ENCODE peak calls at places on chromosomes 11 and 22, in nine cellular contexts. One of them, this sample, is unnamed.

GRCh38 chr22:49590381-49590780 is 237.3 kb downstream of the BRD1 start:
- DNase-seq in lower leg skin: no peak
- DNase-seq in astrocyte: no peak
- DNase-seq in uterus: no peak
- DNase-seq in GM12865: no peak
- DNase-seq in HFFc6: no peak
- DNase-seq in chondrocyte: no peak
- DNase-seq in endothelial cell: no peak
- DNase-seq in mammary epithelial cell: no peak
- DNase-seq in this sample: peak; percentile 0

GRCh38 chr22:23196165-23196564 is 15.9 kb downstream of the BCR start:
- DNase-seq in lower leg skin: no peak
- DNase-seq in astrocyte: no peak
- DNase-seq in uterus: no peak
- DNase-seq in GM12865: no peak
- DNase-seq in HFFc6: no peak
- DNase-seq in chondrocyte: no peak
- DNase-seq in endothelial cell: no peak
- DNase-seq in mammary epithelial cell: no peak
- DNase-seq in this sample: no peak

GRCh38 chr22:24181088-24181995 is at the start of gene SUSD2:
- DNase-seq in lower leg skin: no peak
- DNase-seq in astrocyte: no peak
- DNase-seq in uterus: no peak
- DNase-seq in GM12865: no peak
- DNase-seq in HFFc6: no peak
- DNase-seq in chondrocyte: peak; percentile 84
- DNase-seq in endothelial cell: no peak
- DNase-seq in mammary epithelial cell: no peak
- DNase-seq in this sample: no peak

GRCh38 chr11:121448431-121448941 is 3.6 kb upstream of the SORL1 start:
- DNase-seq in lower leg skin: no peak
- DNase-seq in astrocyte: no peak
- DNase-seq in uterus: no peak
- DNase-seq in GM12865: peak; percentile 75
- DNase-seq in HFFc6: no peak
- DNase-seq in chondrocyte: no peak
- DNase-seq in endothelial cell: no peak
- DNase-seq in mammary epithelial cell: no peak
- DNase-seq in this sample: no peak

GRCh38 chr11:76801205-76801604 is 18.0 kb downstream of the TSKU start:
- DNase-seq in lower leg skin: peak; percentile 42
- DNase-seq in astrocyte: no peak
- DNase-seq in uterus: no peak
- DNase-seq in GM12865: no peak
- DNase-seq in HFFc6: no peak
- DNase-seq in chondrocyte: no peak
- DNase-seq in endothelial cell: no peak
- DNase-seq in mammary epithelial cell: no peak
- DNase-seq in this sample: no peak

GRCh38 chr11:11786771-11787170 is 55.0 kb upstream of the USP47 start:
- DNase-seq in lower leg skin: no peak
- DNase-seq in astrocyte: peak; percentile 9
- DNase-seq in uterus: no peak
- DNase-seq in GM12865: no peak
- DNase-seq in HFFc6: peak; percentile 34
- DNase-seq in chondrocyte: no peak
- DNase-seq in endothelial cell: peak; percentile 28
- DNase-seq in mammary epithelial cell: no peak
- DNase-seq in this sample: no peak

GRCh38 chr11:65918211-65919150 is at the start of gene C11orf68:
- DNase-seq in lower leg skin: peak; percentile 89
- DNase-seq in astrocyte: no peak
- DNase-seq in uterus: peak; percentile 56
- DNase-seq in GM12865: peak; percentile 57
- DNase-seq in HFFc6: no peak
- DNase-seq in chondrocyte: no peak
- DNase-seq in endothelial cell: no peak
- DNase-seq in mammary epithelial cell: peak; percentile 57
- DNase-seq in this sample: peak; percentile 46

GRCh38 chr11:123454060-123454651 is 24.1 kb downstream of the GRAMD1B start:
- DNase-seq in lower leg skin: no peak
- DNase-seq in astrocyte: peak; percentile 72
- DNase-seq in uterus: no peak
- DNase-seq in GM12865: peak; percentile 40
- DNase-seq in HFFc6: peak; percentile 84
- DNase-seq in chondrocyte: no peak
- DNase-seq in endothelial cell: peak; percentile 9
- DNase-seq in mammary epithelial cell: peak; percentile 79
- DNase-seq in this sample: no peak

GRCh38 chr11:78532991-78533861 is 41.4 kb downstream of the NARS2 start:
- DNase-seq in lower leg skin: no peak
- DNase-seq in astrocyte: no peak
- DNase-seq in uterus: no peak
- DNase-seq in GM12865: peak; percentile 28
- DNase-seq in HFFc6: no peak
- DNase-seq in chondrocyte: no peak
- DNase-seq in endothelial cell: no peak
- DNase-seq in mammary epithelial cell: no peak
- DNase-seq in this sample: no peak

GRCh38 chr11:112864715-112865114 is 96.5 kb upstream of the NCAM1 start:
- DNase-seq in lower leg skin: no peak
- DNase-seq in astrocyte: no peak
- DNase-seq in uterus: no peak
- DNase-seq in GM12865: no peak
- DNase-seq in HFFc6: no peak
- DNase-seq in chondrocyte: no peak
- DNase-seq in endothelial cell: no peak
- DNase-seq in mammary epithelial cell: no peak
- DNase-seq in this sample: no peak

GRCh38 chr11:101127699-101128570 is 1.7 kb downstream of the PGR start:
- DNase-seq in lower leg skin: peak; percentile 85
- DNase-seq in astrocyte: no peak
- DNase-seq in uterus: peak; percentile 37
- DNase-seq in GM12865: no peak
- DNase-seq in HFFc6: no peak
- DNase-seq in chondrocyte: no peak
- DNase-seq in endothelial cell: peak; percentile 37
- DNase-seq in mammary epithelial cell: no peak
- DNase-seq in this sample: no peak

GRCh38 chr11:13283636-13284035 is 6.0 kb downstream of the BMAL1 start:
- DNase-seq in lower leg skin: no peak
- DNase-seq in astrocyte: no peak
- DNase-seq in uterus: no peak
- DNase-seq in GM12865: no peak
- DNase-seq in HFFc6: no peak
- DNase-seq in chondrocyte: no peak
- DNase-seq in endothelial cell: no peak
- DNase-seq in mammary epithelial cell: no peak
- DNase-seq in this sample: no peak

GRCh38 chr22:19142394-19142793 is 2.1 kb downstream of the ESS2 start:
- DNase-seq in lower leg skin: no peak
- DNase-seq in astrocyte: no peak
- DNase-seq in uterus: no peak
- DNase-seq in GM12865: no peak
- DNase-seq in HFFc6: no peak
- DNase-seq in chondrocyte: no peak
- DNase-seq in endothelial cell: no peak
- DNase-seq in mammary epithelial cell: no peak
- DNase-seq in this sample: no peak
- TF ChIP-seq CTCF in lower leg skin: no peak
- TF ChIP-seq CTCF in astrocyte: no peak
- TF ChIP-seq CTCF in uterus: no peak
- TF ChIP-seq CTCF in GM12865: no peak
- TF ChIP-seq CTCF in HFFc6: no peak
- TF ChIP-seq CTCF in chondrocyte: no peak
- TF ChIP-seq CTCF in endothelial cell: no peak
- TF ChIP-seq CTCF in mammary epithelial cell: no peak
- TF ChIP-seq CTCF in this sample: no peak

GRCh38 chr11:61499816-61500491 is 8.6 kb upstream of the LRRC10B start:
- DNase-seq in lower leg skin: no peak
- DNase-seq in astrocyte: no peak
- DNase-seq in uterus: no peak
- DNase-seq in GM12865: no peak
- DNase-seq in HFFc6: no peak
- DNase-seq in chondrocyte: no peak
- DNase-seq in endothelial cell: no peak
- DNase-seq in mammary epithelial cell: no peak
- DNase-seq in this sample: no peak
- TF ChIP-seq CTCF in lower leg skin: no peak
- TF ChIP-seq CTCF in astrocyte: no peak
- TF ChIP-seq CTCF in uterus: no peak
- TF ChIP-seq CTCF in GM12865: no peak
- TF ChIP-seq CTCF in HFFc6: no peak
- TF ChIP-seq CTCF in chondrocyte: no peak
- TF ChIP-seq CTCF in endothelial cell: no peak
- TF ChIP-seq CTCF in mammary epithelial cell: no peak
- TF ChIP-seq CTCF in this sample: no peak

DNA sequence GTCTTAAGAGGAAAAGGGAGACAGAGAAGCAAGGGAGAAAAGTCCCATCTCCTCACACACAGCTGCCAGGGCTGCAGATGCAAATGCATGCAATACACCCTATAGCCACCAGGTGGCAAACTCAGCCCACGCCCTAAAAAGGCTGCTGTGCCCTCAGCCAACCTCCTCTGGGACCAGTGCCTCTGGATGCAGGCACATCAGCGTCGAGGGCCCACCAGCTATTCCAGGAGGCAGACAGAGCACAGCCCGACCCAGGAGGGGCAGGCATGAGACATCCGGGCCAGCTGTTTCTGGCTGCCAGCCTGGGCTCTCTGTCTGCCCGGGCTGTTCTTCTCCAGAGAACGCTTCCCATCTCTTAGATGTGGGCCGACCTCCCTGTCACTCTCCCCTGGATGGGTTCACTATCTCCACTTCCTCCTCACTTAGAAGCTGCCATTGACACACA is 39.7 kb downstream of the TPBGL start:
- DNase-seq in lower leg skin: peak; percentile 95
- DNase-seq in astrocyte: peak; percentile 22
- DNase-seq in uterus: peak; percentile 78
- DNase-seq in GM12865: peak; percentile 70
- DNase-seq in HFFc6: peak; percentile 53
- DNase-seq in chondrocyte: no peak
- DNase-seq in endothelial cell: peak; percentile 84
- DNase-seq in mammary epithelial cell: peak; percentile 51
- DNase-seq in this sample: peak; percentile 32
- TF ChIP-seq CTCF in lower leg skin: no peak
- TF ChIP-seq CTCF in astrocyte: peak; percentile 91
- TF ChIP-seq CTCF in uterus: peak; percentile 95
- TF ChIP-seq CTCF in GM12865: peak; percentile 95
- TF ChIP-seq CTCF in HFFc6: peak; percentile 99
- TF ChIP-seq CTCF in chondrocyte: peak; percentile 97
- TF ChIP-seq CTCF in endothelial cell: peak; percentile 99
- TF ChIP-seq CTCF in mammary epithelial cell: peak; percentile 95
- TF ChIP-seq CTCF in this sample: peak; percentile 97

GRCh38 chr11:17968206-17968605 is 44.6 kb downstream of the SERGEF start:
- DNase-seq in lower leg skin: no peak
- DNase-seq in astrocyte: no peak
- DNase-seq in uterus: no peak
- DNase-seq in GM12865: no peak
- DNase-seq in HFFc6: no peak
- DNase-seq in chondrocyte: no peak
- DNase-seq in endothelial cell: no peak
- DNase-seq in mammary epithelial cell: no peak
- DNase-seq in this sample: no peak

GRCh38 chr11:17976651-17977050 is 36.2 kb downstream of the SERGEF start:
- DNase-seq in lower leg skin: no peak
- DNase-seq in astrocyte: no peak
- DNase-seq in uterus: no peak
- DNase-seq in GM12865: no peak
- DNase-seq in HFFc6: no peak
- DNase-seq in chondrocyte: no peak
- DNase-seq in endothelial cell: no peak
- DNase-seq in mammary epithelial cell: no peak
- DNase-seq in this sample: no peak

GRCh38 chr11:17967661-17968060 is 45.2 kb downstream of the SERGEF start:
- DNase-seq in lower leg skin: no peak
- DNase-seq in astrocyte: no peak
- DNase-seq in uterus: no peak
- DNase-seq in GM12865: no peak
- DNase-seq in HFFc6: no peak
- DNase-seq in chondrocyte: no peak
- DNase-seq in endothelial cell: no peak
- DNase-seq in mammary epithelial cell: no peak
- DNase-seq in this sample: no peak

GRCh38 chr11:17974246-17974645 is 38.6 kb downstream of the SERGEF start:
- DNase-seq in lower leg skin: no peak
- DNase-seq in astrocyte: no peak
- DNase-seq in uterus: no peak
- DNase-seq in GM12865: no peak
- DNase-seq in HFFc6: no peak
- DNase-seq in chondrocyte: no peak
- DNase-seq in endothelial cell: no peak
- DNase-seq in mammary epithelial cell: no peak
- DNase-seq in this sample: no peak

GRCh38 chr11:17972987-17973386 is 39.9 kb downstream of the SERGEF start:
- DNase-seq in lower leg skin: no peak
- DNase-seq in astrocyte: peak; percentile 89
- DNase-seq in uterus: peak; percentile 24
- DNase-seq in GM12865: peak; percentile 20
- DNase-seq in HFFc6: peak; percentile 87
- DNase-seq in chondrocyte: no peak
- DNase-seq in endothelial cell: peak; percentile 67
- DNase-seq in mammary epithelial cell: peak; percentile 94
- DNase-seq in this sample: peak; percentile 67
- TF ChIP-seq CTCF in lower leg skin: no peak
- TF ChIP-seq CTCF in astrocyte: peak; percentile 83
- TF ChIP-seq CTCF in uterus: peak; percentile 41
- TF ChIP-seq CTCF in GM12865: peak; percentile 40
- TF ChIP-seq CTCF in HFFc6: peak; percentile 84
- TF ChIP-seq CTCF in chondrocyte: peak; percentile 82
- TF ChIP-seq CTCF in endothelial cell: peak; percentile 59
- TF ChIP-seq CTCF in mammary epithelial cell: peak; percentile 91
- TF ChIP-seq CTCF in this sample: peak; percentile 46

DNA sequence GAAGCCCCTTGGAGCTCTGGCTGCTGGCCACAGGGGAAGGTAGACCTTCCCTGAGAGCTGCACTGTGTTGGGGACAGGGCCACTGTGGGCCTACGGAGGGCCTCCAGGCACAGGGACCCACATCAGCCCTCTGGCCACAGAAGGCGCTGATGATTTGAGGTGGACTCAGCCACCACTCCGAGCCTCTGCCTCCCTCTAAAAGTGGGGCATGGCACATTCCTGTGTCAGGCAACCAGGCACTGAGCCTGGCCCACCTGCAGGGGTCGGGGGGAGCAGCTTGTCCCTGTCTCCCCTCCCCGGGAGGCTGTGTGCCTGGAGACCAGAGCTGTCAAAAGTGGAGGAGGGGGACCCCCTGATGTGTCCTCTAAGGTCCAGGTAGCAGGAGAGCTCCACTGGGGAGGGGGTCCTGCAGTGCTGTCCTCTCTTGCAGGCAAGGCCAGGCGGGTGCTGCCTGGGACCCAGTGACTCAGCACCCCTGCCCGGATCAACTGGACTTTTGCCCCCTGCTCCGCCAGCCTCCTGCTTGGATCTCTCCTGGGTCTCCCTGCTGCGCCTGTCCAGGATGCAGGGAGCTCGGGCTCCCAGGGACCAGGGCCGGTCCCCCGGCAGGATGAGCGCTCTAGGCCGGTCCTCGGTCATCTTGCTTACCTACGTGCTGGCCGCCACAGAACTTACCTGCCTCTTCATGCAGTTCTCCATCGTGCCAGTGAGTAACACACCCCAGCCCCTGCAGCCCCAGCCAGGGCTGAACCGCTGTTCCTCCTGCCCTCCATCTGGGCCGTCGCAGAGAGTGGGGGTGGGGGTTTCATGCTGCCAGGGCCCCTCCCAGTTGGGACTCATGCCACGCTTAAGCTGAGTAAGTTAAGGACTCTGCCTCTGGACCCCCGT is 17.5 kb upstream of the CDKN1C start:
- DNase-seq in lower leg skin: no peak
- DNase-seq in astrocyte: no peak
- DNase-seq in uterus: no peak
- DNase-seq in GM12865: no peak
- DNase-seq in HFFc6: no peak
- DNase-seq in chondrocyte: no peak
- DNase-seq in endothelial cell: no peak
- DNase-seq in mammary epithelial cell: no peak
- DNase-seq in this sample: no peak
- TF ChIP-seq CTCF in lower leg skin: no peak
- TF ChIP-seq CTCF in astrocyte: no peak
- TF ChIP-seq CTCF in uterus: no peak
- TF ChIP-seq CTCF in GM12865: no peak
- TF ChIP-seq CTCF in HFFc6: peak; percentile 32
- TF ChIP-seq CTCF in chondrocyte: peak; percentile 9
- TF ChIP-seq CTCF in endothelial cell: no peak
- TF ChIP-seq CTCF in mammary epithelial cell: no peak
- TF ChIP-seq CTCF in this sample: no peak

This sample was measured in gastrocnemius medialis.